ENCODE peak calls at places on chromosomes 16 and 17, in nine cellular contexts. One of them, this sample, is unnamed.

GRCh38 chr17:82884923-82885322 is 45.1 kb upstream of the ZNF750 start:
- DNase-seq in upper lobe of right lung: no peak
- DNase-seq in retina: no peak
- DNase-seq in NCI-H460: no peak
- DNase-seq in uterus: no peak
- DNase-seq in NCI-H748 treated with DMSO at 0.1 percent for 48 hours: no peak
- DNase-seq in HFFc6: no peak
- DNase-seq in stimulated activated CD8-positive, alpha-beta memory T cell treated with anti-CD3 and anti-CD28 coated beads, Interleukin-7, amount 100 ng/mL, for 24 hours: no peak
- DNase-seq in HEK293T: no peak
- DNase-seq in this sample: no peak

GRCh38 chr17:41792835-41793748 is 6.6 kb upstream of the JUP start:
- DNase-seq in retina: no peak
- DNase-seq in HEK293T: no peak
- DNase-seq in stimulated activated CD8-positive, alpha-beta memory T cell treated with anti-CD3 and anti-CD28 coated beads, Interleukin-7, amount 100 ng/mL, for 24 hours: no peak
- DNase-seq in NCI-H460: peak
- DNase-seq in upper lobe of right lung: peak
- DNase-seq in NCI-H748 treated with DMSO at 0.1 percent for 48 hours: no peak
- DNase-seq in uterus: peak
- DNase-seq in HFFc6: no peak
- DNase-seq in this sample: peak

GRCh38 chr16:1778200-1779179 is 3.9 kb downstream of the SPSB3 start:
- DNase-seq in HEK293T: no peak
- DNase-seq in upper lobe of right lung: no peak
- DNase-seq in HFFc6: no peak
- DNase-seq in uterus: no peak
- DNase-seq in retina: no peak
- DNase-seq in NCI-H748 treated with DMSO at 0.1 percent for 48 hours: no peak
- DNase-seq in stimulated activated CD8-positive, alpha-beta memory T cell treated with anti-CD3 and anti-CD28 coated beads, Interleukin-7, amount 100 ng/mL, for 24 hours: no peak
- DNase-seq in NCI-H460: no peak
- DNase-seq in this sample: no peak

GRCh38 chr16:66274335-66275110 is 92.0 kb upstream of the CDH5 start:
- DNase-seq in NCI-H460: peak
- DNase-seq in retina: peak
- DNase-seq in HFFc6: peak
- DNase-seq in HEK293T: no peak
- DNase-seq in NCI-H748 treated with DMSO at 0.1 percent for 48 hours: peak
- DNase-seq in stimulated activated CD8-positive, alpha-beta memory T cell treated with anti-CD3 and anti-CD28 coated beads, Interleukin-7, amount 100 ng/mL, for 24 hours: no peak
- DNase-seq in uterus: no peak
- DNase-seq in upper lobe of right lung: no peak
- DNase-seq in this sample: no peak

GRCh38 chr17:28960256-28961106 is 9.2 kb upstream of the PHF12 start:
- DNase-seq in uterus: no peak
- DNase-seq in NCI-H748 treated with DMSO at 0.1 percent for 48 hours: no peak
- DNase-seq in NCI-H460: no peak
- DNase-seq in retina: no peak
- DNase-seq in HFFc6: no peak
- DNase-seq in stimulated activated CD8-positive, alpha-beta memory T cell treated with anti-CD3 and anti-CD28 coated beads, Interleukin-7, amount 100 ng/mL, for 24 hours: no peak
- DNase-seq in upper lobe of right lung: peak
- DNase-seq in HEK293T: no peak
- DNase-seq in this sample: no peak

GRCh38 chr16:9596788-9597187 is 505.3 kb downstream of the HAPSTR1 start:
- DNase-seq in retina: no peak
- DNase-seq in NCI-H748 treated with DMSO at 0.1 percent for 48 hours: no peak
- DNase-seq in stimulated activated CD8-positive, alpha-beta memory T cell treated with anti-CD3 and anti-CD28 coated beads, Interleukin-7, amount 100 ng/mL, for 24 hours: no peak
- DNase-seq in NCI-H460: no peak
- DNase-seq in HEK293T: no peak
- DNase-seq in upper lobe of right lung: no peak
- DNase-seq in uterus: no peak
- DNase-seq in HFFc6: no peak
- DNase-seq in this sample: no peak

GRCh38 chr17:32483451-32484019 is 3.3 kb upstream of the CDK5R1 start:
- DNase-seq in HFFc6: peak
- DNase-seq in NCI-H460: peak
- DNase-seq in HEK293T: peak
- DNase-seq in NCI-H748 treated with DMSO at 0.1 percent for 48 hours: peak
- DNase-seq in uterus: peak
- DNase-seq in retina: peak
- DNase-seq in stimulated activated CD8-positive, alpha-beta memory T cell treated with anti-CD3 and anti-CD28 coated beads, Interleukin-7, amount 100 ng/mL, for 24 hours: no peak
- DNase-seq in upper lobe of right lung: peak
- DNase-seq in this sample: peak

GRCh38 chr17:38540514-38540913 is 65.2 kb downstream of the SRCIN1 start:
- DNase-seq in retina: no peak
- DNase-seq in uterus: no peak
- DNase-seq in NCI-H748 treated with DMSO at 0.1 percent for 48 hours: no peak
- DNase-seq in stimulated activated CD8-positive, alpha-beta memory T cell treated with anti-CD3 and anti-CD28 coated beads, Interleukin-7, amount 100 ng/mL, for 24 hours: no peak
- DNase-seq in HEK293T: no peak
- DNase-seq in upper lobe of right lung: no peak
- DNase-seq in HFFc6: no peak
- DNase-seq in NCI-H460: no peak
- DNase-seq in this sample: no peak

GRCh38 chr17:60827920-60828319 is 150.3 kb downstream of the BCAS3 start:
- DNase-seq in NCI-H460: no peak
- DNase-seq in stimulated activated CD8-positive, alpha-beta memory T cell treated with anti-CD3 and anti-CD28 coated beads, Interleukin-7, amount 100 ng/mL, for 24 hours: no peak
- DNase-seq in retina: no peak
- DNase-seq in NCI-H748 treated with DMSO at 0.1 percent for 48 hours: no peak
- DNase-seq in HFFc6: no peak
- DNase-seq in HEK293T: no peak
- DNase-seq in upper lobe of right lung: no peak
- DNase-seq in uterus: no peak
- DNase-seq in this sample: no peak

GRCh38 chr16:85583491-85584181 is 29.5 kb upstream of the GSE1 start:
- DNase-seq in HFFc6: peak
- DNase-seq in retina: peak
- DNase-seq in uterus: no peak
- DNase-seq in NCI-H460: no peak
- DNase-seq in upper lobe of right lung: no peak
- DNase-seq in stimulated activated CD8-positive, alpha-beta memory T cell treated with anti-CD3 and anti-CD28 coated beads, Interleukin-7, amount 100 ng/mL, for 24 hours: no peak
- DNase-seq in HEK293T: no peak
- DNase-seq in NCI-H748 treated with DMSO at 0.1 percent for 48 hours: peak
- DNase-seq in this sample: no peak

GRCh38 chr17:43671075-43671692 is 9.5 kb upstream of the MEOX1 start:
- DNase-seq in HFFc6: peak
- DNase-seq in stimulated activated CD8-positive, alpha-beta memory T cell treated with anti-CD3 and anti-CD28 coated beads, Interleukin-7, amount 100 ng/mL, for 24 hours: no peak
- DNase-seq in NCI-H748 treated with DMSO at 0.1 percent for 48 hours: no peak
- DNase-seq in NCI-H460: no peak
- DNase-seq in retina: no peak
- DNase-seq in HEK293T: no peak
- DNase-seq in upper lobe of right lung: no peak
- DNase-seq in uterus: peak
- DNase-seq in this sample: no peak

GRCh38 chr16:84618428-84619102 is 687 bp upstream of the COTL1 start:
- DNase-seq in uterus: peak
- DNase-seq in upper lobe of right lung: no peak
- DNase-seq in retina: peak
- DNase-seq in NCI-H748 treated with DMSO at 0.1 percent for 48 hours: no peak
- DNase-seq in stimulated activated CD8-positive, alpha-beta memory T cell treated with anti-CD3 and anti-CD28 coated beads, Interleukin-7, amount 100 ng/mL, for 24 hours: no peak
- DNase-seq in HEK293T: peak
- DNase-seq in NCI-H460: peak
- DNase-seq in HFFc6: peak
- DNase-seq in this sample: no peak

GRCh38 chr16:15521758-15522509 is 87.5 kb downstream of the BMERB1 start:
- DNase-seq in uterus: peak
- DNase-seq in NCI-H460: no peak
- DNase-seq in upper lobe of right lung: no peak
- DNase-seq in stimulated activated CD8-positive, alpha-beta memory T cell treated with anti-CD3 and anti-CD28 coated beads, Interleukin-7, amount 100 ng/mL, for 24 hours: no peak
- DNase-seq in HFFc6: no peak
- DNase-seq in NCI-H748 treated with DMSO at 0.1 percent for 48 hours: no peak
- DNase-seq in retina: no peak
- DNase-seq in HEK293T: no peak
- DNase-seq in this sample: no peak

GRCh38 chr17:71071837-71072236 is 902.5 kb downstream of the KCNJ2 start:
- DNase-seq in retina: no peak
- DNase-seq in NCI-H748 treated with DMSO at 0.1 percent for 48 hours: no peak
- DNase-seq in HEK293T: no peak
- DNase-seq in NCI-H460: peak
- DNase-seq in upper lobe of right lung: no peak
- DNase-seq in stimulated activated CD8-positive, alpha-beta memory T cell treated with anti-CD3 and anti-CD28 coated beads, Interleukin-7, amount 100 ng/mL, for 24 hours: no peak
- DNase-seq in HFFc6: peak
- DNase-seq in uterus: no peak
- DNase-seq in this sample: no peak

GRCh38 chr16:57501492-57501891 is 15.2 kb upstream of the DOK4 start:
- DNase-seq in uterus: no peak
- DNase-seq in retina: no peak
- DNase-seq in HFFc6: no peak
- DNase-seq in upper lobe of right lung: no peak
- DNase-seq in NCI-H748 treated with DMSO at 0.1 percent for 48 hours: no peak
- DNase-seq in NCI-H460: no peak
- DNase-seq in stimulated activated CD8-positive, alpha-beta memory T cell treated with anti-CD3 and anti-CD28 coated beads, Interleukin-7, amount 100 ng/mL, for 24 hours: no peak
- DNase-seq in HEK293T: no peak
- DNase-seq in this sample: no peak

GRCh38 chr17:77765292-77765691 is 193.2 kb upstream of the TNRC6C start:
- DNase-seq in HEK293T: no peak
- DNase-seq in stimulated activated CD8-positive, alpha-beta memory T cell treated with anti-CD3 and anti-CD28 coated beads, Interleukin-7, amount 100 ng/mL, for 24 hours: no peak
- DNase-seq in NCI-H460: no peak
- DNase-seq in NCI-H748 treated with DMSO at 0.1 percent for 48 hours: no peak
- DNase-seq in upper lobe of right lung: no peak
- DNase-seq in HFFc6: no peak
- DNase-seq in retina: no peak
- DNase-seq in uterus: no peak
- DNase-seq in this sample: no peak

GRCh38 chr16:34803683-34804416 is 1344.4 kb downstream of the TP53TG3F start:
- DNase-seq in retina: no peak
- DNase-seq in uterus: no peak
- DNase-seq in stimulated activated CD8-positive, alpha-beta memory T cell treated with anti-CD3 and anti-CD28 coated beads, Interleukin-7, amount 100 ng/mL, for 24 hours: no peak
- DNase-seq in HEK293T: no peak
- DNase-seq in NCI-H460: no peak
- DNase-seq in HFFc6: no peak
- DNase-seq in upper lobe of right lung: no peak
- DNase-seq in NCI-H748 treated with DMSO at 0.1 percent for 48 hours: no peak
- DNase-seq in this sample: no peak

GRCh38 chr17:66980896-66981295 is 16.4 kb downstream of the CACNG4 start:
- DNase-seq in HEK293T: no peak
- DNase-seq in NCI-H748 treated with DMSO at 0.1 percent for 48 hours: no peak
- DNase-seq in uterus: no peak
- DNase-seq in NCI-H460: no peak
- DNase-seq in HFFc6: no peak
- DNase-seq in retina: no peak
- DNase-seq in upper lobe of right lung: no peak
- DNase-seq in stimulated activated CD8-positive, alpha-beta memory T cell treated with anti-CD3 and anti-CD28 coated beads, Interleukin-7, amount 100 ng/mL, for 24 hours: no peak
- DNase-seq in this sample: no peak

GRCh38 chr16:25888873-25889272 is 197.1 kb downstream of the HS3ST4 start:
- DNase-seq in uterus: no peak
- DNase-seq in upper lobe of right lung: no peak
- DNase-seq in HEK293T: no peak
- DNase-seq in NCI-H460: no peak
- DNase-seq in retina: no peak
- DNase-seq in stimulated activated CD8-positive, alpha-beta memory T cell treated with anti-CD3 and anti-CD28 coated beads, Interleukin-7, amount 100 ng/mL, for 24 hours: no peak
- DNase-seq in NCI-H748 treated with DMSO at 0.1 percent for 48 hours: no peak
- DNase-seq in HFFc6: no peak
- DNase-seq in this sample: no peak

GRCh38 chr16:35391328-35391727 is 1931.9 kb downstream of the TP53TG3F start:
- DNase-seq in retina: no peak
- DNase-seq in HFFc6: peak
- DNase-seq in uterus: no peak
- DNase-seq in NCI-H460: peak
- DNase-seq in NCI-H748 treated with DMSO at 0.1 percent for 48 hours: peak
- DNase-seq in upper lobe of right lung: no peak
- DNase-seq in HEK293T: peak
- DNase-seq in stimulated activated CD8-positive, alpha-beta memory T cell treated with anti-CD3 and anti-CD28 coated beads, Interleukin-7, amount 100 ng/mL, for 24 hours: no peak
- DNase-seq in this sample: no peak

GRCh38 chr17:44210342-44211192 is 8.9 kb downstream of the UBTF start:
- DNase-seq in retina: peak
- DNase-seq in HEK293T: peak
- DNase-seq in HFFc6: peak
- DNase-seq in NCI-H748 treated with DMSO at 0.1 percent for 48 hours: peak
- DNase-seq in stimulated activated CD8-positive, alpha-beta memory T cell treated with anti-CD3 and anti-CD28 coated beads, Interleukin-7, amount 100 ng/mL, for 24 hours: peak
- DNase-seq in uterus: peak
- DNase-seq in upper lobe of right lung: peak
- DNase-seq in NCI-H460: peak
- DNase-seq in this sample: peak

GRCh38 chr17:46124695-46125592 is 68.3 kb downstream of the KANSL1 start:
- DNase-seq in NCI-H748 treated with DMSO at 0.1 percent for 48 hours: no peak
- DNase-seq in upper lobe of right lung: no peak
- DNase-seq in retina: no peak
- DNase-seq in uterus: no peak
- DNase-seq in HFFc6: no peak
- DNase-seq in NCI-H460: no peak
- DNase-seq in HEK293T: no peak
- DNase-seq in stimulated activated CD8-positive, alpha-beta memory T cell treated with anti-CD3 and anti-CD28 coated beads, Interleukin-7, amount 100 ng/mL, for 24 hours: no peak
- DNase-seq in this sample: no peak

GRCh38 chr17:27609606-27610303 is 21.2 kb upstream of the LGALS9 start:
- DNase-seq in NCI-H748 treated with DMSO at 0.1 percent for 48 hours: no peak
- DNase-seq in HEK293T: peak
- DNase-seq in retina: peak
- DNase-seq in stimulated activated CD8-positive, alpha-beta memory T cell treated with anti-CD3 and anti-CD28 coated beads, Interleukin-7, amount 100 ng/mL, for 24 hours: no peak
- DNase-seq in upper lobe of right lung: no peak
- DNase-seq in NCI-H460: peak
- DNase-seq in uterus: no peak
- DNase-seq in HFFc6: peak
- DNase-seq in this sample: no peak

GRCh38 chr17:73624496-73624988 is 19.7 kb downstream of the SDK2 start:
- DNase-seq in HEK293T: no peak
- DNase-seq in HFFc6: no peak
- DNase-seq in uterus: no peak
- DNase-seq in retina: no peak
- DNase-seq in NCI-H460: no peak
- DNase-seq in upper lobe of right lung: no peak
- DNase-seq in stimulated activated CD8-positive, alpha-beta memory T cell treated with anti-CD3 and anti-CD28 coated beads, Interleukin-7, amount 100 ng/mL, for 24 hours: no peak
- DNase-seq in NCI-H748 treated with DMSO at 0.1 percent for 48 hours: no peak
- DNase-seq in this sample: no peak

GRCh38 chr17:57811633-57812280 is 38.1 kb downstream of the MRPS23 start:
- DNase-seq in stimulated activated CD8-positive, alpha-beta memory T cell treated with anti-CD3 and anti-CD28 coated beads, Interleukin-7, amount 100 ng/mL, for 24 hours: no peak
- DNase-seq in uterus: no peak
- DNase-seq in HEK293T: peak
- DNase-seq in NCI-H748 treated with DMSO at 0.1 percent for 48 hours: no peak
- DNase-seq in NCI-H460: no peak
- DNase-seq in upper lobe of right lung: no peak
- DNase-seq in HFFc6: no peak
- DNase-seq in retina: no peak
- DNase-seq in this sample: no peak

GRCh38 chr16:70399326-70399725 is 39.6 kb downstream of the ST3GAL2 start:
- DNase-seq in NCI-H748 treated with DMSO at 0.1 percent for 48 hours: no peak
- DNase-seq in retina: no peak
- DNase-seq in HEK293T: no peak
- DNase-seq in stimulated activated CD8-positive, alpha-beta memory T cell treated with anti-CD3 and anti-CD28 coated beads, Interleukin-7, amount 100 ng/mL, for 24 hours: no peak
- DNase-seq in NCI-H460: no peak
- DNase-seq in uterus: no peak
- DNase-seq in HFFc6: no peak
- DNase-seq in upper lobe of right lung: no peak
- DNase-seq in this sample: no peak

GRCh38 chr17:50266384-50267073 is 7.7 kb upstream of the TMEM92 start:
- DNase-seq in retina: no peak
- DNase-seq in upper lobe of right lung: peak
- DNase-seq in HEK293T: no peak
- DNase-seq in HFFc6: peak
- DNase-seq in NCI-H748 treated with DMSO at 0.1 percent for 48 hours: no peak
- DNase-seq in stimulated activated CD8-positive, alpha-beta memory T cell treated with anti-CD3 and anti-CD28 coated beads, Interleukin-7, amount 100 ng/mL, for 24 hours: no peak
- DNase-seq in NCI-H460: no peak
- DNase-seq in uterus: peak
- DNase-seq in this sample: peak

GRCh38 chr17:82014432-82014831 is 8.2 kb downstream of the CENPX start:
- DNase-seq in retina: no peak
- DNase-seq in HEK293T: no peak
- DNase-seq in upper lobe of right lung: peak
- DNase-seq in uterus: no peak
- DNase-seq in NCI-H748 treated with DMSO at 0.1 percent for 48 hours: no peak
- DNase-seq in HFFc6: no peak
- DNase-seq in NCI-H460: no peak
- DNase-seq in stimulated activated CD8-positive, alpha-beta memory T cell treated with anti-CD3 and anti-CD28 coated beads, Interleukin-7, amount 100 ng/mL, for 24 hours: no peak
- DNase-seq in this sample: no peak

GRCh38 chr17:44353656-44354331 is 8.7 kb downstream of the GRN start:
- DNase-seq in NCI-H748 treated with DMSO at 0.1 percent for 48 hours: no peak
- DNase-seq in retina: no peak
- DNase-seq in stimulated activated CD8-positive, alpha-beta memory T cell treated with anti-CD3 and anti-CD28 coated beads, Interleukin-7, amount 100 ng/mL, for 24 hours: no peak
- DNase-seq in upper lobe of right lung: peak
- DNase-seq in HEK293T: no peak
- DNase-seq in HFFc6: no peak
- DNase-seq in uterus: peak
- DNase-seq in NCI-H460: peak
- DNase-seq in this sample: no peak

GRCh38 chr17:43760254-43760852 is 1.8 kb upstream of the SOST start:
- DNase-seq in retina: peak
- DNase-seq in upper lobe of right lung: peak
- DNase-seq in uterus: peak
- DNase-seq in NCI-H460: peak
- DNase-seq in NCI-H748 treated with DMSO at 0.1 percent for 48 hours: peak
- DNase-seq in HFFc6: peak
- DNase-seq in HEK293T: peak
- DNase-seq in stimulated activated CD8-positive, alpha-beta memory T cell treated with anti-CD3 and anti-CD28 coated beads, Interleukin-7, amount 100 ng/mL, for 24 hours: peak
- DNase-seq in this sample: peak

GRCh38 chr16:53209489-53209888 is 154.7 kb downstream of the CHD9 start:
- DNase-seq in HFFc6: no peak
- DNase-seq in retina: no peak
- DNase-seq in NCI-H748 treated with DMSO at 0.1 percent for 48 hours: no peak
- DNase-seq in HEK293T: no peak
- DNase-seq in uterus: no peak
- DNase-seq in stimulated activated CD8-positive, alpha-beta memory T cell treated with anti-CD3 and anti-CD28 coated beads, Interleukin-7, amount 100 ng/mL, for 24 hours: no peak
- DNase-seq in upper lobe of right lung: no peak
- DNase-seq in NCI-H460: no peak
- DNase-seq in this sample: no peak

This sample was measured in lower lobe of right lung.